ENCODE peak calls at places on chromosomes 2 and 18, in seven cellular contexts. H is HCT116, I is GM12878, E is T47D, T is K562, F is HepG2, C is H1. N is an unnamed sample.

GRCh38 chr2:115733190-115733775 is 1290.8 kb downstream of the DPP10 start:
- DNase-seq in T (no peak), H (no peak), C (no peak), E (no peak), F (no peak), I (no peak), N (no peak)

GRCh38 chr18:58225101-58225500 is 181.1 kb downstream of the NEDD4L start:
- DNase-seq in T (no peak), E (no peak), H (no peak), C (no peak), F (no peak), I (peak), N (no peak)

GRCh38 chr2:180980185-180980942 is at the start of gene UBE2E3:
- DNase-seq in H (peak), F (peak), C (peak), E (peak), T (peak), I (no peak), N (peak)

GRCh38 chr18:43277164-43277600 is at the start of gene SYT4:
- DNase-seq in T (no peak), C (peak), E (peak), H (no peak), F (peak), I (no peak), N (peak)

GRCh38 chr2:197209742-197210408 is 100.7 kb downstream of the ANKRD44 start:
- DNase-seq in I (peak), C (no peak), H (no peak), F (no peak), T (no peak), E (no peak), N (no peak)

GRCh38 chr2:154995332-154995731 is 296.8 kb downstream of the KCNJ3 start:
- DNase-seq in E (no peak), F (no peak), I (no peak), C (no peak), H (no peak), T (no peak), N (no peak)

GRCh38 chr2:63055510-63056308 is 5.1 kb downstream of the OTX1 start:
- DNase-seq in I (no peak), T (no peak), H (no peak), E (no peak), F (no peak), C (peak), N (peak)

GRCh38 chr2:101002562-101003277 is 631 bp downstream of the RPL31 start:
- DNase-seq in I (no peak), F (peak), H (no peak), E (no peak), T (peak), C (no peak), N (peak)

GRCh38 chr2:182587831-182588230 is 128.2 kb upstream of the DNAJC10 start:
- DNase-seq in H (no peak), T (no peak), I (no peak), F (no peak), C (no peak), E (no peak), N (no peak)

GRCh38 chr2:66683599-66683998 is 248.7 kb downstream of the MEIS1 start:
- DNase-seq in E (no peak), F (no peak), I (no peak), T (no peak), C (no peak), H (no peak), N (no peak)

GRCh38 chr18:26017929-26018328 is 72.5 kb downstream of the SS18 start:
- DNase-seq in C (no peak), F (no peak), E (no peak), T (no peak), I (no peak), H (no peak), N (no peak)

GRCh38 chr2:172052000-172052983 is 33.0 kb upstream of the DLX1 start:
- DNase-seq in C (no peak), T (no peak), F (peak), E (no peak), H (no peak), I (no peak), N (peak)

GRCh38 chr2:37350034-37350433 is 5.6 kb downstream of the QPCT start:
- DNase-seq in C (no peak), E (no peak), F (peak), T (no peak), H (no peak), I (peak), N (no peak)

GRCh38 chr2:227592694-227593387 is 5.9 kb upstream of the SCYGR2 start:
- DNase-seq in I (no peak), E (no peak), T (no peak), C (no peak), F (no peak), H (no peak), N (no peak)

DNA sequence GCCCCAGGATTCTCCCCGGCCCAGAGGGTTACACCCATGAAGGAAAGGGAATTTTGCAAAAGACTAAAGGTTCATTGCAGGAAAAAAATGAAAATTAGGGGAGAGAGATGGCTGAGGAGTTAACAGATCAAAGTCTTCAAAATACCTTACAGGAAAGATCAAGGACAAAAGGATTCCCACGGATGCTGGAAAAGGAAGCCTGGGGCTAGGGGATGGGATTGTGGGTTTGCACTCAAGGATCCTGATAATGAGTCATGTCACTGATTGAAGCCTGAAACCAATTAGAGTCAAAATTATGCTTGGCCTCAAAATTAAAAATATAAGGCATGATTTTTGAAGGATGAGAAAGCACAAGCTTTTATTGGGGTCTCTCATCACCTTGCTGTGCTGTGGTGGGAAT is 32.6 kb upstream of the COPS8 start:
- DNase-seq in C (no peak), I (no peak), F (no peak), T (no peak), E (no peak), H (no peak), N (no peak)
- TF ChIP-seq JUND in C (no peak), I (no peak), F (no peak), T (no peak), E (no peak), H (no peak), N (no peak)

GRCh38 chr18:13610517-13610916 is 115.8 kb downstream of the FAM210A start:
- DNase-seq in E (no peak), F (no peak), H (no peak), C (no peak), T (no peak), I (no peak), N (no peak)

GRCh38 chr18:13611058-13611615 is 115.2 kb downstream of the FAM210A start:
- DNase-seq in C (no peak), H (no peak), F (no peak), T (no peak), I (no peak), E (no peak), N (peak)

GRCh38 chr18:13606589-13607254 is 119.6 kb downstream of the FAM210A start:
- DNase-seq in C (no peak), F (no peak), H (no peak), E (no peak), T (no peak), I (no peak), N (no peak)

GRCh38 chr18:13611616-13612110 is 114.7 kb downstream of the FAM210A start:
- DNase-seq in E (no peak), F (no peak), H (no peak), T (no peak), I (no peak), C (no peak), N (peak)

GRCh38 chr18:13608791-13609552 is 117.4 kb downstream of the FAM210A start:
- DNase-seq in T (no peak), F (no peak), I (no peak), E (no peak), C (no peak), H (no peak), N (no peak)
- TF ChIP-seq JUND in T (no peak), F (no peak), I (no peak), E (no peak), C (no peak), H (no peak), N (no peak)

GRCh38 chr2:51620830-51621229 is 588.9 kb upstream of the NRXN1 start:
- DNase-seq in T (no peak), E (no peak), C (no peak), I (no peak), F (no peak), H (no peak), N (no peak)
- TF ChIP-seq JUND in T (no peak), E (no peak), C (no peak), I (no peak), F (no peak), H (no peak), N (no peak)

GRCh38 chr2:233414777-233415570 is 60.7 kb downstream of the DGKD start:
- DNase-seq in H (peak), I (no peak), E (no peak), C (peak), F (no peak), T (no peak), N (no peak)
- TF ChIP-seq JUND in H (peak), I (no peak), E (no peak), C (no peak), F (no peak), T (no peak), N (peak)

DNA sequence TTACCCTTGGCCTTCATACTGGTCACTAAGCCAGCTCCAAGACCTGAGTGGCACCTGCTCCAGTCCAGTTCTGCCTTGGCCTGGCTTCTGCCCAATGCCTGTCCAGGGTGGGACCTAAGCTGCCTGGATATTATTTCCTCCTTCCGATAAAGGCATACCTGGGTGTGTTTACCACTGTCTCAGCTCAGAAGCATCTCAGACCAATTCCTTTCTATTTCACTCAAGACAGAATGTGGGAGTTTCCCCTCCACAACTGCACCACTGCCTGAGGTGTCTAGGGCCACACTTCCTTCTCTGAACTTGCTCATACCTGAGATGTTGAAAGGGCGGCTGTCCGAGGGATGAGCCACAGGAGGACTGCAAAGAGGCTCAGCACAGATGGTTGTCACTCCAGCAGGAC is 18.4 kb upstream of the CAB39 start:
- DNase-seq in H (no peak), C (no peak), E (no peak), F (no peak), I (no peak), T (no peak), N (no peak)
- TF ChIP-seq JUND in H (no peak), C (no peak), E (no peak), F (no peak), I (no peak), T (no peak), N (no peak)

GRCh38 chr2:48685126-48685525 is 67.5 kb downstream of the GTF2A1L start:
- DNase-seq in E (no peak), T (no peak), C (no peak), F (no peak), H (no peak), I (no peak), N (no peak)
- TF ChIP-seq JUND in E (no peak), T (no peak), C (no peak), F (no peak), H (no peak), I (no peak), N (no peak)